ENCODE peak calls at places on chromosomes 3 and 15, in nine cellular contexts. One of them, this sample, is unnamed.

GRCh38 chr3:113746955-113747718 is at the start of gene ATP6V1A:
- DNase-seq in lower lobe of right lung: peak
- DNase-seq in astrocyte: no peak
- DNase-seq in tibial nerve: no peak
- DNase-seq in mammary epithelial cell: no peak
- DNase-seq in thyroid gland: peak
- DNase-seq in suprapubic skin: peak
- DNase-seq in AG04450: no peak
- DNase-seq in AG04449: no peak
- DNase-seq in this sample: no peak

GRCh38 chr3:55452886-55453285 is 34.2 kb downstream of the WNT5A start:
- DNase-seq in lower lobe of right lung: no peak
- DNase-seq in astrocyte: no peak
- DNase-seq in tibial nerve: no peak
- DNase-seq in mammary epithelial cell: no peak
- DNase-seq in thyroid gland: no peak
- DNase-seq in suprapubic skin: no peak
- DNase-seq in AG04450: no peak
- DNase-seq in AG04449: no peak
- DNase-seq in this sample: no peak

GRCh38 chr3:112303811-112304325 is 9.9 kb upstream of the SLC9C1 start:
- DNase-seq in lower lobe of right lung: no peak
- DNase-seq in astrocyte: peak
- DNase-seq in tibial nerve: no peak
- DNase-seq in mammary epithelial cell: no peak
- DNase-seq in thyroid gland: peak
- DNase-seq in suprapubic skin: no peak
- DNase-seq in AG04450: no peak
- DNase-seq in AG04449: no peak
- DNase-seq in this sample: no peak

GRCh38 chr3:76495216-76495615 is 544.7 kb upstream of the ROBO2 start:
- DNase-seq in lower lobe of right lung: no peak
- DNase-seq in astrocyte: no peak
- DNase-seq in tibial nerve: no peak
- DNase-seq in mammary epithelial cell: no peak
- DNase-seq in thyroid gland: no peak
- DNase-seq in suprapubic skin: no peak
- DNase-seq in AG04450: no peak
- DNase-seq in AG04449: no peak
- DNase-seq in this sample: no peak

GRCh38 chr3:153130312-153130977 is 31.6 kb upstream of the RAP2B start:
- DNase-seq in lower lobe of right lung: no peak
- DNase-seq in astrocyte: peak
- DNase-seq in tibial nerve: no peak
- DNase-seq in mammary epithelial cell: peak
- DNase-seq in thyroid gland: no peak
- DNase-seq in suprapubic skin: no peak
- DNase-seq in AG04450: no peak
- DNase-seq in AG04449: peak
- DNase-seq in this sample: no peak

GRCh38 chr15:40894689-40895308 is 549 bp downstream of the VPS18 start:
- DNase-seq in lower lobe of right lung: peak
- DNase-seq in astrocyte: peak
- DNase-seq in tibial nerve: no peak
- DNase-seq in mammary epithelial cell: peak
- DNase-seq in thyroid gland: peak
- DNase-seq in suprapubic skin: no peak
- DNase-seq in AG04450: peak
- DNase-seq in AG04449: no peak
- DNase-seq in this sample: no peak

GRCh38 chr3:105997800-105998526 is 129.2 kb upstream of the CBLB start:
- DNase-seq in lower lobe of right lung: peak
- DNase-seq in astrocyte: peak
- DNase-seq in tibial nerve: no peak
- DNase-seq in mammary epithelial cell: peak
- DNase-seq in thyroid gland: no peak
- DNase-seq in suprapubic skin: no peak
- DNase-seq in AG04450: peak
- DNase-seq in AG04449: peak
- DNase-seq in this sample: no peak

GRCh38 chr3:95971573-95971972 is 842.8 kb upstream of the EPHA6 start:
- DNase-seq in lower lobe of right lung: no peak
- DNase-seq in astrocyte: peak
- DNase-seq in tibial nerve: no peak
- DNase-seq in mammary epithelial cell: no peak
- DNase-seq in thyroid gland: no peak
- DNase-seq in suprapubic skin: no peak
- DNase-seq in AG04450: no peak
- DNase-seq in AG04449: no peak
- DNase-seq in this sample: no peak

GRCh38 chr3:131174752-131175151 is 148.1 kb downstream of the NEK11 start:
- DNase-seq in lower lobe of right lung: no peak
- DNase-seq in astrocyte: peak
- DNase-seq in tibial nerve: no peak
- DNase-seq in mammary epithelial cell: peak
- DNase-seq in thyroid gland: no peak
- DNase-seq in suprapubic skin: no peak
- DNase-seq in AG04450: no peak
- DNase-seq in AG04449: no peak
- DNase-seq in this sample: no peak

GRCh38 chr15:51283026-51283425 is 55.4 kb downstream of the CYP19A1 start:
- DNase-seq in lower lobe of right lung: no peak
- DNase-seq in astrocyte: no peak
- DNase-seq in tibial nerve: no peak
- DNase-seq in mammary epithelial cell: no peak
- DNase-seq in thyroid gland: no peak
- DNase-seq in suprapubic skin: no peak
- DNase-seq in AG04450: no peak
- DNase-seq in AG04449: no peak
- DNase-seq in this sample: no peak

GRCh38 chr3:50481992-50482391 is 21.4 kb downstream of the CACNA2D2 start:
- DNase-seq in lower lobe of right lung: peak
- DNase-seq in astrocyte: no peak
- DNase-seq in tibial nerve: no peak
- DNase-seq in mammary epithelial cell: no peak
- DNase-seq in thyroid gland: peak
- DNase-seq in suprapubic skin: no peak
- DNase-seq in AG04450: no peak
- DNase-seq in AG04449: no peak
- DNase-seq in this sample: no peak

GRCh38 chr15:84603630-84604379 is 3.0 kb downstream of the ZSCAN2 start:
- DNase-seq in lower lobe of right lung: no peak
- DNase-seq in astrocyte: no peak
- DNase-seq in tibial nerve: no peak
- DNase-seq in mammary epithelial cell: no peak
- DNase-seq in thyroid gland: no peak
- DNase-seq in suprapubic skin: no peak
- DNase-seq in AG04450: no peak
- DNase-seq in AG04449: no peak
- DNase-seq in this sample: no peak

GRCh38 chr15:101725073-101725472 is 800 bp upstream of the TARS3 start:
- DNase-seq in lower lobe of right lung: no peak
- DNase-seq in astrocyte: no peak
- DNase-seq in tibial nerve: no peak
- DNase-seq in mammary epithelial cell: no peak
- DNase-seq in thyroid gland: no peak
- DNase-seq in suprapubic skin: no peak
- DNase-seq in AG04450: no peak
- DNase-seq in AG04449: no peak
- DNase-seq in this sample: no peak

GRCh38 chr3:13479582-13480339 is at the start of gene HDAC11:
- DNase-seq in lower lobe of right lung: peak
- DNase-seq in astrocyte: peak
- DNase-seq in tibial nerve: peak
- DNase-seq in mammary epithelial cell: peak
- DNase-seq in thyroid gland: peak
- DNase-seq in suprapubic skin: peak
- DNase-seq in AG04450: peak
- DNase-seq in AG04449: peak
- DNase-seq in this sample: peak
- TF ChIP-seq CTCF in lower lobe of right lung: peak
- TF ChIP-seq CTCF in astrocyte: no peak
- TF ChIP-seq CTCF in tibial nerve: peak
- TF ChIP-seq CTCF in mammary epithelial cell: no peak
- TF ChIP-seq CTCF in thyroid gland: peak
- TF ChIP-seq CTCF in suprapubic skin: peak
- TF ChIP-seq CTCF in AG04450: no peak
- TF ChIP-seq CTCF in AG04449: no peak
- TF ChIP-seq CTCF in this sample: no peak

GRCh38 chr3:157130138-157130880 is 29.6 kb downstream of the CCNL1 start:
- DNase-seq in lower lobe of right lung: peak
- DNase-seq in astrocyte: peak
- DNase-seq in tibial nerve: peak
- DNase-seq in mammary epithelial cell: peak
- DNase-seq in thyroid gland: peak
- DNase-seq in suprapubic skin: peak
- DNase-seq in AG04450: no peak
- DNase-seq in AG04449: no peak
- DNase-seq in this sample: no peak
- H3K4me3 ChIP-seq in lower lobe of right lung: no peak
- H3K4me3 ChIP-seq in astrocyte: peak
- H3K4me3 ChIP-seq in tibial nerve: peak
- H3K4me3 ChIP-seq in mammary epithelial cell: no peak
- H3K4me3 ChIP-seq in thyroid gland: no peak
- H3K4me3 ChIP-seq in suprapubic skin: peak
- H3K4me3 ChIP-seq in AG04450: no peak
- H3K4me3 ChIP-seq in AG04449: no peak
- H3K4me3 ChIP-seq in this sample: no peak

GRCh38 chr3:51709675-51710074 is 2.8 kb downstream of the GRM2 start:
- DNase-seq in lower lobe of right lung: no peak
- DNase-seq in astrocyte: no peak
- DNase-seq in tibial nerve: no peak
- DNase-seq in mammary epithelial cell: no peak
- DNase-seq in thyroid gland: no peak
- DNase-seq in suprapubic skin: no peak
- DNase-seq in AG04450: no peak
- DNase-seq in AG04449: no peak
- DNase-seq in this sample: no peak

GRCh38 chr3:51711352-51712019 is 4.6 kb downstream of the GRM2 start:
- DNase-seq in lower lobe of right lung: no peak
- DNase-seq in astrocyte: no peak
- DNase-seq in tibial nerve: no peak
- DNase-seq in mammary epithelial cell: no peak
- DNase-seq in thyroid gland: no peak
- DNase-seq in suprapubic skin: no peak
- DNase-seq in AG04450: no peak
- DNase-seq in AG04449: no peak
- DNase-seq in this sample: no peak

GRCh38 chr3:51712020-51712385 is 5.1 kb downstream of the GRM2 start:
- DNase-seq in lower lobe of right lung: no peak
- DNase-seq in astrocyte: no peak
- DNase-seq in tibial nerve: no peak
- DNase-seq in mammary epithelial cell: no peak
- DNase-seq in thyroid gland: no peak
- DNase-seq in suprapubic skin: no peak
- DNase-seq in AG04450: no peak
- DNase-seq in AG04449: no peak
- DNase-seq in this sample: no peak

GRCh38 chr3:51712511-51712931 is 5.7 kb downstream of the GRM2 start:
- DNase-seq in lower lobe of right lung: no peak
- DNase-seq in astrocyte: no peak
- DNase-seq in tibial nerve: no peak
- DNase-seq in mammary epithelial cell: no peak
- DNase-seq in thyroid gland: no peak
- DNase-seq in suprapubic skin: no peak
- DNase-seq in AG04450: no peak
- DNase-seq in AG04449: no peak
- DNase-seq in this sample: no peak

GRCh38 chr3:51710631-51711351 is 3.9 kb downstream of the GRM2 start:
- DNase-seq in lower lobe of right lung: no peak
- DNase-seq in astrocyte: no peak
- DNase-seq in tibial nerve: no peak
- DNase-seq in mammary epithelial cell: no peak
- DNase-seq in thyroid gland: no peak
- DNase-seq in suprapubic skin: peak
- DNase-seq in AG04450: no peak
- DNase-seq in AG04449: no peak
- DNase-seq in this sample: no peak
- TF ChIP-seq CTCF in lower lobe of right lung: no peak
- TF ChIP-seq CTCF in astrocyte: no peak
- TF ChIP-seq CTCF in tibial nerve: no peak
- TF ChIP-seq CTCF in mammary epithelial cell: no peak
- TF ChIP-seq CTCF in thyroid gland: no peak
- TF ChIP-seq CTCF in suprapubic skin: no peak
- TF ChIP-seq CTCF in AG04450: no peak
- TF ChIP-seq CTCF in AG04449: no peak
- TF ChIP-seq CTCF in this sample: peak

DNA sequence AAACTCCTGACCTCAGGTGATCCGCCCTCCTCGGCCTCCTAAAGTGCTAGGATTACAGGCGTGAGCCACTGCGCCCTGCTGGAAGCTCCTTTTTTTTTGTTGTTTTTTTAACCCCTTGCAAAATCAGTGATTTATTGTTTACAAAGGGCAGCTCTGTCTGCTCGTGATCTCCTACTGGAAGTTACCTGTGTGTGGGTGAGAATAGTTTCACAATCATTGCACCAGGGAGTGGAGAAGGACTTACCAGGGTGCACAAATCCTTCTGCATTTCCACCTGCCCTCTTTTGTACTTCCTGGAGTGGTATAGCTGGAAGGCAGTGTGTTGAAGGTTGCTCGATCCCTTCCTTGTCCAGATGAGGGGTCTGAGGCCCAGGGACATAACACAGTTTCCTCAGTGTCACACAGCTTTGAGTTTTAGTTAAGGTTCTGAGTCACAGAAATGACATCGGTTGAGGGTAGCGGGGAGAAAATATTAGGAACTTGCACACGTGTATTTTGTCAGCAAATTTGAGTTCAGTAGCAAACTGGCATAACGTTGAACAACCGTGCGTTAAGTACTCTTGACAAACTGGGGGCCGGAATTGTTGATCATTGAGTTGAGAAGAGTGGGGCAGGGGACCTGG is 11.3 kb upstream of the TRAK1 start:
- DNase-seq in lower lobe of right lung: no peak
- DNase-seq in astrocyte: no peak
- DNase-seq in tibial nerve: no peak
- DNase-seq in mammary epithelial cell: peak
- DNase-seq in thyroid gland: no peak
- DNase-seq in suprapubic skin: no peak
- DNase-seq in AG04450: no peak
- DNase-seq in AG04449: no peak
- DNase-seq in this sample: peak
- H3K4me3 ChIP-seq in lower lobe of right lung: no peak
- H3K4me3 ChIP-seq in astrocyte: no peak
- H3K4me3 ChIP-seq in tibial nerve: no peak
- H3K4me3 ChIP-seq in mammary epithelial cell: no peak
- H3K4me3 ChIP-seq in thyroid gland: no peak
- H3K4me3 ChIP-seq in suprapubic skin: no peak
- H3K4me3 ChIP-seq in AG04450: no peak
- H3K4me3 ChIP-seq in AG04449: no peak
- H3K4me3 ChIP-seq in this sample: no peak